ENCODE peak calls at places on chromosomes 7 and 10, in five cellular contexts. One of them, this sample, is unnamed.

GRCh38 chr10:116521424-116522305 is 24.1 kb upstream of the PNLIP start:
- DNase-seq in naive B cell: no peak
- DNase-seq in activated naive CD8-positive, alpha-beta T cell treated with anti-CD3 and anti-CD28 coated beads, Interleukin-2, amount 50 U/mL, for 24 hours: peak; percentile 26
- DNase-seq in GM20000: peak; percentile 42
- DNase-seq in activated CD4-positive, alpha-beta T cell treated with anti-CD3 and anti-CD28 coated beads for 1 hour: no peak
- DNase-seq in this sample: no peak

GRCh38 chr7:74429153-74429747 is 24.5 kb upstream of the GTF2IRD1 start:
- DNase-seq in activated naive CD8-positive, alpha-beta T cell treated with anti-CD3 and anti-CD28 coated beads, Interleukin-2, amount 50 U/mL, for 24 hours: no peak
- DNase-seq in activated CD4-positive, alpha-beta T cell treated with anti-CD3 and anti-CD28 coated beads for 1 hour: no peak
- DNase-seq in GM20000: no peak
- DNase-seq in naive B cell: no peak
- DNase-seq in this sample: no peak

GRCh38 chr7:55526770-55527169 is 45.5 kb downstream of the VOPP1 start:
- DNase-seq in naive B cell: peak; percentile 62
- DNase-seq in activated CD4-positive, alpha-beta T cell treated with anti-CD3 and anti-CD28 coated beads for 1 hour: no peak
- DNase-seq in GM20000: peak; percentile 35
- DNase-seq in activated naive CD8-positive, alpha-beta T cell treated with anti-CD3 and anti-CD28 coated beads, Interleukin-2, amount 50 U/mL, for 24 hours: no peak
- DNase-seq in this sample: no peak

GRCh38 chr7:11557627-11558026 is 274.4 kb downstream of the THSD7A start:
- DNase-seq in activated naive CD8-positive, alpha-beta T cell treated with anti-CD3 and anti-CD28 coated beads, Interleukin-2, amount 50 U/mL, for 24 hours: no peak
- DNase-seq in activated CD4-positive, alpha-beta T cell treated with anti-CD3 and anti-CD28 coated beads for 1 hour: no peak
- DNase-seq in naive B cell: no peak
- DNase-seq in GM20000: peak; percentile 29
- DNase-seq in this sample: no peak

GRCh38 chr7:137625197-137625596 is 221.6 kb downstream of the DGKI start:
- DNase-seq in GM20000: no peak
- DNase-seq in activated naive CD8-positive, alpha-beta T cell treated with anti-CD3 and anti-CD28 coated beads, Interleukin-2, amount 50 U/mL, for 24 hours: no peak
- DNase-seq in naive B cell: no peak
- DNase-seq in activated CD4-positive, alpha-beta T cell treated with anti-CD3 and anti-CD28 coated beads for 1 hour: no peak
- DNase-seq in this sample: no peak

GRCh38 chr7:22569586-22570321 is 69.8 kb upstream of the STEAP1B start:
- DNase-seq in naive B cell: peak; percentile 36
- DNase-seq in activated CD4-positive, alpha-beta T cell treated with anti-CD3 and anti-CD28 coated beads for 1 hour: no peak
- DNase-seq in GM20000: no peak
- DNase-seq in activated naive CD8-positive, alpha-beta T cell treated with anti-CD3 and anti-CD28 coated beads, Interleukin-2, amount 50 U/mL, for 24 hours: peak; percentile 27
- DNase-seq in this sample: no peak

GRCh38 chr10:91689731-91690168 is 56.9 kb upstream of the PPP1R3C start:
- DNase-seq in naive B cell: no peak
- DNase-seq in activated CD4-positive, alpha-beta T cell treated with anti-CD3 and anti-CD28 coated beads for 1 hour: no peak
- DNase-seq in GM20000: no peak
- DNase-seq in activated naive CD8-positive, alpha-beta T cell treated with anti-CD3 and anti-CD28 coated beads, Interleukin-2, amount 50 U/mL, for 24 hours: no peak
- DNase-seq in this sample: no peak

GRCh38 chr10:13949844-13950542 is 363.2 kb downstream of the PRPF18 start:
- DNase-seq in naive B cell: no peak
- DNase-seq in activated CD4-positive, alpha-beta T cell treated with anti-CD3 and anti-CD28 coated beads for 1 hour: no peak
- DNase-seq in GM20000: no peak
- DNase-seq in activated naive CD8-positive, alpha-beta T cell treated with anti-CD3 and anti-CD28 coated beads, Interleukin-2, amount 50 U/mL, for 24 hours: no peak
- DNase-seq in this sample: no peak

GRCh38 chr10:44662002-44662401 is 249.1 kb upstream of the TMEM72 start:
- DNase-seq in activated CD4-positive, alpha-beta T cell treated with anti-CD3 and anti-CD28 coated beads for 1 hour: no peak
- DNase-seq in GM20000: no peak
- DNase-seq in activated naive CD8-positive, alpha-beta T cell treated with anti-CD3 and anti-CD28 coated beads, Interleukin-2, amount 50 U/mL, for 24 hours: no peak
- DNase-seq in naive B cell: no peak
- DNase-seq in this sample: no peak

GRCh38 chr7:128112018-128112780 is 81.0 kb upstream of the LRRC4 start:
- DNase-seq in activated naive CD8-positive, alpha-beta T cell treated with anti-CD3 and anti-CD28 coated beads, Interleukin-2, amount 50 U/mL, for 24 hours: no peak
- DNase-seq in naive B cell: no peak
- DNase-seq in activated CD4-positive, alpha-beta T cell treated with anti-CD3 and anti-CD28 coated beads for 1 hour: no peak
- DNase-seq in GM20000: no peak
- DNase-seq in this sample: no peak

GRCh38 chr10:130232361-130233360 is 96.5 kb downstream of the GLRX3 start:
- DNase-seq in GM20000: no peak
- DNase-seq in activated CD4-positive, alpha-beta T cell treated with anti-CD3 and anti-CD28 coated beads for 1 hour: no peak
- DNase-seq in activated naive CD8-positive, alpha-beta T cell treated with anti-CD3 and anti-CD28 coated beads, Interleukin-2, amount 50 U/mL, for 24 hours: no peak
- DNase-seq in naive B cell: no peak
- DNase-seq in this sample: no peak

GRCh38 chr10:120897343-120897742 is 46.2 kb downstream of the WDR11 start:
- DNase-seq in naive B cell: no peak
- DNase-seq in activated naive CD8-positive, alpha-beta T cell treated with anti-CD3 and anti-CD28 coated beads, Interleukin-2, amount 50 U/mL, for 24 hours: no peak
- DNase-seq in GM20000: no peak
- DNase-seq in activated CD4-positive, alpha-beta T cell treated with anti-CD3 and anti-CD28 coated beads for 1 hour: no peak
- DNase-seq in this sample: no peak

GRCh38 chr7:156473476-156474240 is 166.9 kb upstream of the RNF32 start:
- DNase-seq in activated naive CD8-positive, alpha-beta T cell treated with anti-CD3 and anti-CD28 coated beads, Interleukin-2, amount 50 U/mL, for 24 hours: peak; percentile 34
- DNase-seq in GM20000: peak; percentile 70
- DNase-seq in naive B cell: no peak
- DNase-seq in activated CD4-positive, alpha-beta T cell treated with anti-CD3 and anti-CD28 coated beads for 1 hour: no peak
- DNase-seq in this sample: no peak

GRCh38 chr7:26436996-26437547 is 145.4 kb downstream of the SNX10 start:
- DNase-seq in GM20000: no peak
- DNase-seq in activated CD4-positive, alpha-beta T cell treated with anti-CD3 and anti-CD28 coated beads for 1 hour: no peak
- DNase-seq in activated naive CD8-positive, alpha-beta T cell treated with anti-CD3 and anti-CD28 coated beads, Interleukin-2, amount 50 U/mL, for 24 hours: no peak
- DNase-seq in naive B cell: no peak
- DNase-seq in this sample: no peak

GRCh38 chr7:101856488-101857357 is 39.3 kb downstream of the CUX1 start:
- DNase-seq in naive B cell: peak; percentile 88
- DNase-seq in GM20000: peak; percentile 83
- DNase-seq in activated CD4-positive, alpha-beta T cell treated with anti-CD3 and anti-CD28 coated beads for 1 hour: peak; percentile 63
- DNase-seq in activated naive CD8-positive, alpha-beta T cell treated with anti-CD3 and anti-CD28 coated beads, Interleukin-2, amount 50 U/mL, for 24 hours: peak; percentile 82
- DNase-seq in this sample: peak; percentile 98